ENCODE peak calls at places on chromosomes 6 and 20, in four cellular contexts. K, H, F and U are unnamed samples.

GRCh38 chr6:3325210-3325609 is 66.5 kb downstream of the PSMG4 start:
- DNase-seq in K (no peak), H (no peak), F (no peak), U (no peak)

GRCh38 chr6:131923356-131923755 is 27.8 kb downstream of the CCN2 start:
- DNase-seq in K (peak; percentile 75), H (peak; percentile 58), F (no peak), U (peak; percentile 80)

GRCh38 chr6:37783831-37784584 is 35.5 kb upstream of the ZFAND3 start:
- DNase-seq in K (peak; percentile 24), H (no peak), F (no peak), U (no peak)

GRCh38 chr6:85404497-85405174 is 45.2 kb upstream of the NT5E start:
- DNase-seq in K (no peak), H (no peak), F (no peak), U (peak; percentile 82)

GRCh38 chr20:32960849-32961731 is 43.1 kb downstream of the SUN5 start:
- DNase-seq in K (no peak), H (no peak), F (no peak), U (no peak)

GRCh38 chr6:19719691-19720127 is 117.5 kb upstream of the ID4 start:
- DNase-seq in K (peak; percentile 59), H (no peak), F (no peak), U (no peak)

GRCh38 chr20:57389695-57390603 is 1.2 kb upstream of the RBM38 start:
- DNase-seq in K (peak; percentile 54), H (peak; percentile 72), F (no peak), U (no peak)

GRCh38 chr20:56359212-56360132 is 698 bp downstream of the FAM210B start:
- DNase-seq in K (peak; percentile 27), H (no peak), F (no peak), U (peak; percentile 79)

GRCh38 chr6:155955038-155955437 is 499.4 kb upstream of the NOX3 start:
- DNase-seq in K (peak; percentile 56), H (no peak), F (no peak), U (no peak)

GRCh38 chr6:53795254-53795701 is 473 bp downstream of the LRRC1 start:
- DNase-seq in K (no peak), H (no peak), F (no peak), U (no peak)

GRCh38 chr6:99514089-99514488 is 1.1 kb downstream of the USP45 start:
- DNase-seq in K (no peak), H (peak; percentile 17), F (no peak), U (no peak)

DNA sequence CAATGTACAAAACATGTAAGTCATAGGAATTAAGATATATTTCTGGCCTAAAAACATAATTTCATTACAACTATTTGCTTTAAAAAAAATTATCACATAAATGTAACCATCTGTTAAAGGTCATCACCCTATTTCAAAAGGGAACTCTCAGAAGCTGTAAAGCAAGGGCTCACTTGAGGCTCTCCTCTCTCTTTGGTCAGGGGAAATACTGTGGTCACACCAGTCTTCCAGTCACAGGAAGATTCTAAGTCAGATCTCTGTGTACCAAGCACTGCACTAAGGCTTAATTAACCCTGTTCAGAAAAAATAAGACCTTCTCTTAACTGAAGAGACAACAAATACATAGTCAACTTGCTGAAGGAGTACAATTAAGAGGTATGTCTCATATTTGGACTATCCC is 75.6 kb downstream of the MMS22L start:
- DNase-seq in K (no peak), H (no peak), F (no peak), U (no peak)
- TF ChIP-seq CBFB in K (no peak), H (no peak), F (no peak), U (no peak)

GRCh38 chr6:159212026-159212425 is 42.8 kb downstream of the FNDC1 start:
- DNase-seq in K (no peak), H (no peak), F (no peak), U (no peak)
- TF ChIP-seq CBFB in K (no peak), H (no peak), F (no peak), U (no peak)

GRCh38 chr6:27078734-27079357 is 168.7 kb upstream of the PRSS16 start:
- DNase-seq in K (peak; percentile 77), H (peak; percentile 48), F (peak; percentile 57), U (peak; percentile 75)
- TF ChIP-seq CBFB in K (no peak), H (no peak), F (no peak), U (no peak)

GRCh38 chr6:17394192-17394611 is 807 bp downstream of the CAP2 start:
- DNase-seq in K (peak; percentile 70), H (peak; percentile 6), F (no peak), U (peak; percentile 71)

GRCh38 chr6:17395112-17395511 is 1.7 kb downstream of the CAP2 start:
- DNase-seq in K (no peak), H (no peak), F (no peak), U (peak; percentile 55)

GRCh38 chr6:17396256-17396655 is 2.9 kb downstream of the CAP2 start:
- DNase-seq in K (no peak), H (no peak), F (no peak), U (no peak)

GRCh38 chr6:17392978-17393334 is 439 bp upstream of the CAP2 start:
- DNase-seq in K (no peak), H (no peak), F (no peak), U (no peak)

DNA sequence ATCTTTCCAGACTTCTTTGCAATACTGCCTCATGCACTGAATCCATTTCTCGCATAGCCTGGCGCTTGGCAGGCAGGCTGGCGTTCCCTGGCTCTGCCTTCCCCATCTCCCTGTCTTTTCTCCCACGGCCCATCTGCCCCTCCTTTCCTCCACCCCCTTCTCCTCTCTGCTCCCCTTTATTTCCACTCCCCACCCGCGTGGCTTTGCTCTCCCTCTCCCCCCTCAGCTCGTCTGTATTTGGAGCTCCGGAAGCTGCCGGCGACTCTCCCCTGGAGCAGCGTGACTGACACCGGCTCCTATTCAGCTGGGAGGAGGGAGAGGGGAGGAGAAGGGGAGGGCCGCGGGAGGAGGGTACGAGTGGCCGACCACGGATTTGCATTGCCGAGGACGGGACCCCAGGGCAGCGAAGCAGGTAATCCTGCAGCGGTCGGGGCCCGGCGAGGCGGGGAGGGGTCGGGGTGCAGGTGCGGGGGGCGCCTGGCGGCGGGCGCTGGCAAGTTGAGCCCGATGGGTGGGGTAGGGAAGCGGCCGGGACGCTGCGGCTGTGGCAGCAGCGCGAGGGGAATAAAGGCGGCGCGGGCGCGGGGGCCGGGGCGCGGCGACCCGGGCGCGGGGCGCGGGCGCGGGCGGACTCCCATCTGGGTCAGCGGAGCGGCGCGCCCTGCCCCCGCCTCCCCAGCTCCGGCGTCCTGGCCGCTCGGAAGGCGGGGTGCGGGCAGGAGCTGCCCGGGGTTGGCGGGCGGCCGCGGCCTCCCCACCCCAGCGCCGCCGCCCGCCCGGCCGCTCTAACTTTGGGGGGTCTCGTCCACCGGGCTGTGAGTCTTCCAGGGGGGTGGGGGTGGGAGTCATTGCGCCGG is at the start of gene CAP2:
- DNase-seq in K (peak; percentile 82), H (peak; percentile 6), F (no peak), U (peak; percentile 65)
- TF ChIP-seq CBFB in K (no peak), H (no peak), F (no peak), U (no peak)

GRCh38 chr6:159762681-159763293 is 942 bp downstream of the ACAT2 start:
- DNase-seq in K (no peak), H (peak; percentile 55), F (no peak), U (peak; percentile 74)
- TF ChIP-seq CBFB in K (no peak), H (peak; percentile 78), F (no peak), U (no peak)

DNA sequence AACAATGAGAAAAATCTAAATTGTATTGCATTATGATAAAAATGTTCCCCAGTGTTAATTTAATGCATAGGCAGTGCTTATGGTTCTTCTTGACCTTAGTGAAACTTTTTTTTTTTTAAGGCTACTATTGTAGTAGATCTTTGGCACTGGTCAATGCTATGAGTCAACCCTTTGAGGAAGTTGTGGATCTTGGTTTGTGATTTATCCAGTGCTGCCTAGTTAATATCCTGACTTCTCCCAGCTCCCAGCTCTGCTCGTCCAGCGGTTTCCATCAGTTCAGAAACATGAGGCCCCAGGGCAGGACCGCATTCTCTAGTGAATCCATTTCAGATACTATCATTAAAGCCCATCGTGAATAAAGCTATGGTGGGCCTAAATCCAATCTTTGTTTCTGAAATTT is 364.5 kb upstream of the JARID2 start:
- DNase-seq in K (no peak), H (no peak), F (no peak), U (no peak)
- TF ChIP-seq CBFB in K (no peak), H (no peak), F (no peak), U (no peak)

GRCh38 chr6:158818008-158818579 is 1.1 kb downstream of the EZR start:
- DNase-seq in K (peak; percentile 78), H (peak; percentile 91), F (no peak), U (peak; percentile 55)

GRCh38 chr6:158815379-158815724 is 3.8 kb downstream of the EZR start:
- DNase-seq in K (no peak), H (no peak), F (no peak), U (peak; percentile 92)

GRCh38 chr6:158815915-158816314 is 3.3 kb downstream of the EZR start:
- DNase-seq in K (no peak), H (no peak), F (no peak), U (no peak)

GRCh38 chr6:158817298-158818007 is 1.7 kb downstream of the EZR start:
- DNase-seq in K (peak; percentile 32), H (peak; percentile 75), F (no peak), U (peak; percentile 49)

DNA sequence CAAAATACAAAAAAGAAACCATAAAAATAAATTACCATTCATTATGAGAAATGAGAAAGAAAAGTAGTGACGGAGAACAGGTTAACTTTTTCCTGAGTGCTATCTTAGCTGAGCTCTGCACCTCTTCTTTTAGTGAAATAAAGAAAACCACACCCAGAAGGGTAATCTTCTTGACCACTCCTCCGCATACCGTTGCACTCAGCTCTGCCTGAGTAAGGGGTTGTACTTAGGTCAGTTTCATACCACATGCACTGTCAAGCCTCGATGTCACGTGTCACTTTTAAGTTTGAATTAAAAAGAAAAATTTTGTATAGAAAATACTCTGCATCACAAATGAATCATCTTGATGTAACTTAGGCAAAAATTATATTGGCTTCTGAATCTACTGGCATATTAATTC is 2.8 kb downstream of the EZR start:
- DNase-seq in K (no peak), H (no peak), F (no peak), U (no peak)
- TF ChIP-seq CBFB in K (no peak), H (no peak), F (no peak), U (no peak)

GRCh38 chr20:26279224-26279623 is 582.6 kb upstream of the ZNF337 start:
- DNase-seq in K (no peak), H (no peak), F (no peak), U (peak; percentile 10)

GRCh38 chr20:26277339-26277738 is 580.7 kb upstream of the ZNF337 start:
- DNase-seq in K (no peak), H (no peak), F (no peak), U (no peak)

GRCh38 chr20:26276811-26277210 is 580.2 kb upstream of the ZNF337 start:
- DNase-seq in K (peak; percentile 32), H (no peak), F (no peak), U (no peak)
- TF ChIP-seq CBFB in K (no peak), H (no peak), F (no peak), U (no peak)

GRCh38 chr6:162856885-162857284 is 129.1 kb downstream of the PACRG start:
- DNase-seq in K (no peak), H (no peak), F (no peak), U (peak; percentile 64)
- TF ChIP-seq CBFB in K (no peak), H (no peak), F (no peak), U (no peak)

DNA sequence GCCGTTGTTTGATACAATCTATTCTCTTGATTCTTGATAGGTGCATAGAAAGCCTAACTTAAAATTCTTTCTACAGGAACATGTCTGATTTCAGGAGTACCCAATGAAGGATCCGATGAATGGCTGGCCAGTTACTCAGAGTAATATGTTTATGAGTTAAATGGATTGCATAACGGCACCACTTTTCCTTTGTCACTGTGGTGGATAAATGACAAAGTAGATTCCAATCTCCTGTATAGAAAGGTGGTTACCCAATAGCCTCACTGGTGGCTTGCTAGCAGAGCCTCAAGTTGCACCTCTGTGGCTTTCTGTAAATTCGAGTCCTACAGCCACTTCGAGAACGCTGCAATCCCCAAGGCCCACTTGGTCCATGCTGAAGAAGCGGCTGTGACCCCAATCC is 28.4 kb downstream of the LHFPL5 start:
- DNase-seq in K (no peak), H (no peak), F (no peak), U (peak; percentile 24)
- TF ChIP-seq CBFB in K (no peak), H (no peak), F (no peak), U (no peak)